ENCODE peak calls at places on chromosomes 7 and 10, in ten cellular contexts. D is dermis microvascular lymphatic vessel endothelial cell; R is WERI-Rb-1; V is NCI-H1105; F is KBM-7; E is myocyte; C is NCI-H2171 treated with DMSO at 0.1 percent for 48 hours; M is HT-29; Q is activated T-helper 1 cell treated with anti-CD3 and anti-CD28 coated beads, Interleukin-12 subunit alpha, Interleukin-12 subunit beta, Interleukin-2, Interleukin-4 antibody, amounts not matched to agents 30 ng/mL and 10 ng/mL and 1 ng/mL, durations not matched to agents 14 hours and 24 hours and 36 hours; I is caudate nucleus. B is an unnamed sample.

GRCh38 chr10:104472957-104473745 is 119.5 kb downstream of the CFAP58 start:
- DNase-seq in C (no peak), M (no peak), E (no peak), D (no peak), Q (no peak), V (no peak), F (no peak), I (no peak), R (no peak), B (peak)

GRCh38 chr7:50226139-50226538 is 78.4 kb upstream of the IKZF1 start:
- DNase-seq in D (no peak), M (no peak), R (no peak), C (no peak), I (no peak), F (no peak), Q (no peak), V (no peak), E (no peak), B (peak)

GRCh38 chr10:30510184-30510931 is 76.4 kb downstream of the MAP3K8 start:
- DNase-seq in F (no peak), Q (no peak), I (no peak), E (peak), D (peak), C (no peak), V (no peak), M (peak), R (no peak), B (no peak)

GRCh38 chr7:102262536-102262935 is 24.1 kb upstream of the SH2B2 start:
- DNase-seq in Q (no peak), C (no peak), I (no peak), D (no peak), M (no peak), R (no peak), V (no peak), E (no peak), F (no peak), B (no peak)

GRCh38 chr7:122092964-122093797 is 50.9 kb downstream of the AASS start:
- DNase-seq in F (peak), D (peak), V (peak), R (peak), M (peak), I (no peak), C (peak), E (peak), Q (peak), B (peak)

GRCh38 chr10:65033957-65034356 is 1512.8 kb downstream of the REEP3 start:
- DNase-seq in C (no peak), D (no peak), V (no peak), I (no peak), F (no peak), Q (no peak), E (no peak), R (no peak), M (no peak), B (no peak)

GRCh38 chr7:132276252-132276651 is 300.0 kb downstream of the PLXNA4 start:
- DNase-seq in M (no peak), R (peak), E (no peak), I (no peak), D (no peak), Q (no peak), V (peak), C (peak), F (no peak), B (no peak)

GRCh38 chr7:8831386-8831785 is 398.0 kb downstream of the NXPH1 start:
- DNase-seq in E (no peak), F (no peak), I (no peak), D (no peak), Q (no peak), V (no peak), R (no peak), C (no peak), M (no peak), B (no peak)

GRCh38 chr7:25595931-25596330 is 367.6 kb upstream of the NPVF start:
- DNase-seq in E (no peak), F (no peak), R (no peak), C (no peak), V (no peak), M (no peak), D (no peak), I (no peak), Q (no peak), B (no peak)

GRCh38 chr7:139598642-139599041 is 75.2 kb downstream of the CLEC2L start:
- DNase-seq in R (no peak), F (no peak), E (peak), I (no peak), V (peak), M (peak), C (peak), D (peak), Q (no peak), B (no peak)

GRCh38 chr7:19117081-19117869 is at the start of gene TWIST1:
- DNase-seq in V (peak), M (no peak), C (peak), R (peak), Q (no peak), F (peak), I (no peak), E (peak), D (peak), B (peak)

GRCh38 chr7:17640730-17641377 is 299.4 kb downstream of the SNX13 start:
- DNase-seq in D (peak), R (peak), Q (no peak), I (no peak), V (peak), M (peak), E (peak), F (peak), C (peak), B (peak)

GRCh38 chr10:69242844-69243212 is 22.7 kb downstream of the HKDC1 start:
- DNase-seq in D (no peak), V (no peak), M (no peak), Q (no peak), F (no peak), R (no peak), E (peak), I (peak), C (peak), B (peak)